ENCODE peak calls at places on chromosomes 13 and 19, in eight cellular contexts. S is bronchial epithelial cell; N is T-cell; J is endothelial cell; O is CD8-positive, alpha-beta memory T cell; R is fibroblast of pulmonary artery; D is stimulated activated CD4-positive, alpha-beta T cell treated with anti-CD3 and anti-CD28 coated beads, Interleukin-2, amount 100 ng/mL, for 48 hours; X is smooth muscle cell of the brain vasculature. Z is an unnamed sample.

GRCh38 chr19:1768248-1768647 is 14.9 kb downstream of the ONECUT3 start:
- DNase-seq in S (no peak), N (no peak), J (peak), O (no peak), R (no peak), D (no peak), X (no peak), Z (peak)

GRCh38 chr13:28477709-28477973 is 17.3 kb downstream of the FLT1 start:
- DNase-seq in S (no peak), N (no peak), J (no peak), O (no peak), R (no peak), D (no peak), X (no peak), Z (no peak)

GRCh38 chr19:52946322-52947310 is 16.1 kb downstream of the ZNF816 start:
- DNase-seq in S (no peak), N (no peak), J (peak), O (no peak), R (no peak), D (no peak), X (no peak), Z (no peak)

GRCh38 chr13:28981530-28981929 is 161.4 kb downstream of the MTUS2 start:
- DNase-seq in S (no peak), N (no peak), J (no peak), O (no peak), R (no peak), D (no peak), X (no peak), Z (no peak)

GRCh38 chr19:536881-537404 is 5.4 kb downstream of the CDC34 start:
- DNase-seq in S (no peak), N (no peak), J (no peak), O (no peak), R (no peak), D (no peak), X (no peak), Z (no peak)

GRCh38 chr13:65864039-65864438 is 1366.1 kb downstream of the PCDH9 start:
- DNase-seq in S (no peak), N (no peak), J (no peak), O (no peak), R (no peak), D (no peak), X (no peak), Z (no peak)

GRCh38 chr13:30421093-30422055 is 919 bp upstream of the UBE2L5 start:
- DNase-seq in S (peak), N (no peak), J (peak), O (no peak), R (peak), D (peak), X (peak), Z (peak)

GRCh38 chr13:30466358-30466714 is 600 bp upstream of the HMGB1 start:
- DNase-seq in S (peak), N (no peak), J (peak), O (no peak), R (no peak), D (no peak), X (no peak), Z (no peak)

GRCh38 chr13:51797664-51798488 is 6.1 kb downstream of the DHRS12 start:
- DNase-seq in S (peak), N (peak), J (peak), O (peak), R (peak), D (no peak), X (no peak), Z (peak)

GRCh38 chr19:9877775-9878510 is 42.8 kb downstream of the PIN1 start:
- DNase-seq in S (peak), N (no peak), J (no peak), O (no peak), R (peak), D (no peak), X (no peak), Z (no peak)

GRCh38 chr13:35855531-35856019 is 275.6 kb downstream of the DCLK1 start:
- DNase-seq in S (peak), N (no peak), J (no peak), O (no peak), R (peak), D (no peak), X (no peak), Z (no peak)

GRCh38 chr13:50124536-50125305 is 109.5 kb downstream of the KCNRG start:
- DNase-seq in S (peak), N (peak), J (peak), O (peak), R (peak), D (peak), X (peak), Z (peak)

GRCh38 chr13:71587778-71588177 is 279.2 kb downstream of the DACH1 start:
- DNase-seq in S (no peak), N (no peak), J (no peak), O (no peak), R (no peak), D (no peak), X (no peak), Z (no peak)

GRCh38 chr13:111115841-111116500 is 861 bp downstream of the ARHGEF7 start:
- DNase-seq in S (no peak), N (no peak), J (peak), O (no peak), R (peak), D (no peak), X (peak), Z (peak)

GRCh38 chr19:47735131-47735530 is 10.2 kb upstream of the NOP53 start:
- DNase-seq in S (no peak), N (no peak), J (no peak), O (no peak), R (no peak), D (no peak), X (no peak), Z (no peak)

GRCh38 chr13:89279374-89279773 is 1608.2 kb downstream of the SLITRK5 start:
- DNase-seq in S (no peak), N (no peak), J (no peak), O (no peak), R (peak), D (no peak), X (no peak), Z (no peak)

GRCh38 chr19:41997121-41997850 is 3.3 kb upstream of the ATP1A3 start:
- DNase-seq in S (no peak), N (no peak), J (peak), O (peak), R (peak), D (peak), X (no peak), Z (peak)

GRCh38 chr13:111845621-111846351 is 221.2 kb upstream of the SOX1 start:
- DNase-seq in S (no peak), N (no peak), J (no peak), O (no peak), R (no peak), D (no peak), X (no peak), Z (no peak)

GRCh38 chr13:59970847-59971246 is 192.9 kb downstream of the DIAPH3 start:
- DNase-seq in S (no peak), N (no peak), J (no peak), O (no peak), R (peak), D (no peak), X (no peak), Z (no peak)

GRCh38 chr19:8334458-8335342 is 8.4 kb downstream of the KANK3 start:
- DNase-seq in S (peak), N (no peak), J (peak), O (peak), R (peak), D (no peak), X (no peak), Z (peak)

GRCh38 chr13:97212540-97213146 is 9.5 kb upstream of the MBNL2 start:
- DNase-seq in S (peak), N (no peak), J (peak), O (no peak), R (peak), D (no peak), X (no peak), Z (no peak)

Z was measured in HuH-7.